ENCODE peak calls at places on chromosome 11, in eight cellular contexts. One of them, this sample, is unnamed. For H3K27me3, the result is how much of the 10 kb centered on the place peaks cover.

GRCh38 chr11:65571940-65572339 is 398 bp upstream of the FAM89B start:
- DNase-seq in upper lobe of right lung: no peak
- DNase-seq in neural progenitor cell: peak
- DNase-seq in lung: no peak
- DNase-seq in heart left ventricle: no peak
- DNase-seq in thoracic aorta: no peak
- DNase-seq in fibroblast of lung: no peak
- DNase-seq in body of pancreas: peak
- DNase-seq in this sample: peak

GRCh38 chr11:28618426-28618825 is 510.2 kb downstream of the METTL15 start:
- DNase-seq in upper lobe of right lung: no peak
- DNase-seq in neural progenitor cell: no peak
- DNase-seq in lung: no peak
- DNase-seq in heart left ventricle: no peak
- DNase-seq in thoracic aorta: no peak
- DNase-seq in fibroblast of lung: peak
- DNase-seq in body of pancreas: no peak
- DNase-seq in this sample: peak

GRCh38 chr11:67266424-67267187 is at the start of gene GRK2:
- DNase-seq in upper lobe of right lung: peak
- DNase-seq in neural progenitor cell: peak
- DNase-seq in lung: no peak
- DNase-seq in heart left ventricle: peak
- DNase-seq in thoracic aorta: no peak
- DNase-seq in fibroblast of lung: peak
- DNase-seq in body of pancreas: peak
- DNase-seq in this sample: no peak

GRCh38 chr11:65506770-65507485 is 8.1 kb downstream of the MALAT1 start:
- DNase-seq in upper lobe of right lung: peak
- DNase-seq in neural progenitor cell: peak
- DNase-seq in lung: no peak
- DNase-seq in heart left ventricle: no peak
- DNase-seq in thoracic aorta: no peak
- DNase-seq in fibroblast of lung: no peak
- DNase-seq in body of pancreas: peak
- DNase-seq in this sample: peak

GRCh38 chr11:18757742-18758294 is 31.8 kb upstream of the IGSF22 start:
- DNase-seq in upper lobe of right lung: no peak
- DNase-seq in neural progenitor cell: no peak
- DNase-seq in lung: no peak
- DNase-seq in heart left ventricle: no peak
- DNase-seq in thoracic aorta: no peak
- DNase-seq in fibroblast of lung: peak
- DNase-seq in body of pancreas: no peak
- DNase-seq in this sample: no peak

GRCh38 chr11:67673358-67673757 is 1.1 kb downstream of the ALDH3B2 start:
- DNase-seq in upper lobe of right lung: peak
- DNase-seq in neural progenitor cell: no peak
- DNase-seq in lung: no peak
- DNase-seq in heart left ventricle: no peak
- DNase-seq in thoracic aorta: no peak
- DNase-seq in fibroblast of lung: no peak
- DNase-seq in body of pancreas: no peak
- DNase-seq in this sample: no peak

GRCh38 chr11:93585758-93586157 is 42.6 kb upstream of the SMCO4 start:
- DNase-seq in upper lobe of right lung: no peak
- DNase-seq in neural progenitor cell: peak
- DNase-seq in lung: no peak
- DNase-seq in heart left ventricle: no peak
- DNase-seq in thoracic aorta: no peak
- DNase-seq in fibroblast of lung: peak
- DNase-seq in body of pancreas: peak
- DNase-seq in this sample: peak

GRCh38 chr11:65478411-65479183 is 20.2 kb upstream of the MALAT1 start:
- DNase-seq in upper lobe of right lung: peak
- DNase-seq in neural progenitor cell: peak
- DNase-seq in lung: peak
- DNase-seq in heart left ventricle: peak
- DNase-seq in thoracic aorta: no peak
- DNase-seq in fibroblast of lung: peak
- DNase-seq in body of pancreas: peak
- DNase-seq in this sample: no peak

GRCh38 chr11:64767344-64768299 is 7.8 kb upstream of the PYGM start:
- DNase-seq in upper lobe of right lung: peak
- DNase-seq in neural progenitor cell: peak
- DNase-seq in lung: peak
- DNase-seq in heart left ventricle: peak
- DNase-seq in thoracic aorta: peak
- DNase-seq in fibroblast of lung: peak
- DNase-seq in body of pancreas: peak
- DNase-seq in this sample: peak

GRCh38 chr11:35077709-35078695 is 61.0 kb upstream of the CD44 start:
- DNase-seq in upper lobe of right lung: no peak
- DNase-seq in neural progenitor cell: no peak
- DNase-seq in lung: no peak
- DNase-seq in heart left ventricle: no peak
- DNase-seq in thoracic aorta: no peak
- DNase-seq in fibroblast of lung: peak
- DNase-seq in body of pancreas: no peak
- DNase-seq in this sample: peak

GRCh38 chr11:111387318-111387863 is 8.3 kb upstream of the POU2AF1 start:
- DNase-seq in upper lobe of right lung: peak
- DNase-seq in neural progenitor cell: no peak
- DNase-seq in lung: peak
- DNase-seq in heart left ventricle: no peak
- DNase-seq in thoracic aorta: no peak
- DNase-seq in fibroblast of lung: no peak
- DNase-seq in body of pancreas: peak
- DNase-seq in this sample: no peak

GRCh38 chr11:120137611-120138521 is at the start of gene TRIM29:
- DNase-seq in upper lobe of right lung: peak
- DNase-seq in neural progenitor cell: no peak
- DNase-seq in lung: peak
- DNase-seq in heart left ventricle: no peak
- DNase-seq in thoracic aorta: no peak
- DNase-seq in fibroblast of lung: no peak
- DNase-seq in body of pancreas: peak
- DNase-seq in this sample: peak

GRCh38 chr11:133934599-133935550 is 21.9 kb downstream of the IGSF9B start:
- DNase-seq in upper lobe of right lung: no peak
- DNase-seq in neural progenitor cell: peak
- DNase-seq in lung: no peak
- DNase-seq in heart left ventricle: peak
- DNase-seq in thoracic aorta: no peak
- DNase-seq in fibroblast of lung: peak
- DNase-seq in body of pancreas: no peak
- DNase-seq in this sample: peak

DNA sequence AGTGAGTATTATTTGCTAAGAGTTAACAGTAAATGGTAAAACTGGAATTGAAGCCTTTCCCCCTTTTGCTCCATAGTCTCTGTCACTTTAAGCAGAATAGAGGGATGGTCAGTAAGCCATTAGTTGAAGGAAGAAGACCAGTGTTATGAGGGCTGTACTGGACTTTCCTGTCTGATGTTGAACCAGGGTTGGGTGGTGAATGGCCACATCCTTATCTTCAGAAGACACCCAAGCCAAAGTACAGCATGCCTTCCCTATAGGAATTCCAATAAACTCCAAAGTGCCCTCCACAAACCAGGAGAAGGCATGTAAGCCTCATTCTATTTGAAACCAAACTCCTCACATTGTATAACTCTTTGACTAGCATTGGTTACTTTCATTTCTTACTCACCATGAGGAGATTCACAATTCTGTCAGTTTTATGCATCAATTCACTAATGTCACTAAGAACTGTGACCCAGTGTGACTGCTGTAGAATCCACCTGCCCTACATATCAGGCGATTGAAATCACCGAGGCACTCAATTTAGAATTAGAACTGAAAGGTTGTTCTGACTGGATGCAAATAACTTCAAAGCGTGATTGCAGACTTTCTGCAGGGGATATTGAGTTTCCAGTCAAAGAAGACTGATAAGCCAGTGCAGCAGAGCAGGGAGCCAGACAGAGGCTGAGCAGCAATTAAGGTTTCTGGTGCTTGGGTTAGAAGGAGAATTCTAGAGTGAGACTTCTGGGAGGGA is 107.1 kb upstream of the DDI1 start:
- DNase-seq in upper lobe of right lung: no peak
- DNase-seq in neural progenitor cell: no peak
- DNase-seq in lung: no peak
- DNase-seq in heart left ventricle: no peak
- DNase-seq in thoracic aorta: no peak
- DNase-seq in fibroblast of lung: no peak
- DNase-seq in body of pancreas: no peak
- DNase-seq in this sample: no peak
- H3K4me3 ChIP-seq in upper lobe of right lung: no peak
- H3K4me3 ChIP-seq in neural progenitor cell: no peak
- H3K4me3 ChIP-seq in lung: no peak
- H3K4me3 ChIP-seq in heart left ventricle: no peak
- H3K4me3 ChIP-seq in thoracic aorta: no peak
- H3K4me3 ChIP-seq in fibroblast of lung: no peak
- H3K4me3 ChIP-seq in body of pancreas: no peak
- H3K4me3 ChIP-seq in this sample: no peak

GRCh38 chr11:121418625-121419114 is 33.4 kb upstream of the SORL1 start:
- DNase-seq in upper lobe of right lung: no peak
- DNase-seq in neural progenitor cell: no peak
- DNase-seq in lung: peak
- DNase-seq in heart left ventricle: peak
- DNase-seq in thoracic aorta: no peak
- DNase-seq in fibroblast of lung: no peak
- DNase-seq in body of pancreas: no peak
- DNase-seq in this sample: no peak

GRCh38 chr11:121420398-121420797 is 31.7 kb upstream of the SORL1 start:
- DNase-seq in upper lobe of right lung: no peak
- DNase-seq in neural progenitor cell: no peak
- DNase-seq in lung: no peak
- DNase-seq in heart left ventricle: no peak
- DNase-seq in thoracic aorta: no peak
- DNase-seq in fibroblast of lung: no peak
- DNase-seq in body of pancreas: no peak
- DNase-seq in this sample: no peak

GRCh38 chr11:121419839-121420238 is 32.3 kb upstream of the SORL1 start:
- DNase-seq in upper lobe of right lung: no peak
- DNase-seq in neural progenitor cell: no peak
- DNase-seq in lung: no peak
- DNase-seq in heart left ventricle: no peak
- DNase-seq in thoracic aorta: no peak
- DNase-seq in fibroblast of lung: no peak
- DNase-seq in body of pancreas: no peak
- DNase-seq in this sample: no peak

GRCh38 chr11:121422675-121423074 is 29.4 kb upstream of the SORL1 start:
- DNase-seq in upper lobe of right lung: no peak
- DNase-seq in neural progenitor cell: no peak
- DNase-seq in lung: no peak
- DNase-seq in heart left ventricle: no peak
- DNase-seq in thoracic aorta: no peak
- DNase-seq in fibroblast of lung: no peak
- DNase-seq in body of pancreas: no peak
- DNase-seq in this sample: no peak

GRCh38 chr11:121421149-121421906 is 30.8 kb upstream of the SORL1 start:
- DNase-seq in upper lobe of right lung: no peak
- DNase-seq in neural progenitor cell: no peak
- DNase-seq in lung: no peak
- DNase-seq in heart left ventricle: no peak
- DNase-seq in thoracic aorta: no peak
- DNase-seq in fibroblast of lung: peak
- DNase-seq in body of pancreas: no peak
- DNase-seq in this sample: peak
- TF ChIP-seq CTCF in upper lobe of right lung: no peak
- TF ChIP-seq CTCF in neural progenitor cell: no peak
- TF ChIP-seq CTCF in lung: no peak
- TF ChIP-seq CTCF in heart left ventricle: no peak
- TF ChIP-seq CTCF in thoracic aorta: no peak
- TF ChIP-seq CTCF in fibroblast of lung: no peak
- TF ChIP-seq CTCF in body of pancreas: no peak
- TF ChIP-seq CTCF in this sample: no peak

DNA sequence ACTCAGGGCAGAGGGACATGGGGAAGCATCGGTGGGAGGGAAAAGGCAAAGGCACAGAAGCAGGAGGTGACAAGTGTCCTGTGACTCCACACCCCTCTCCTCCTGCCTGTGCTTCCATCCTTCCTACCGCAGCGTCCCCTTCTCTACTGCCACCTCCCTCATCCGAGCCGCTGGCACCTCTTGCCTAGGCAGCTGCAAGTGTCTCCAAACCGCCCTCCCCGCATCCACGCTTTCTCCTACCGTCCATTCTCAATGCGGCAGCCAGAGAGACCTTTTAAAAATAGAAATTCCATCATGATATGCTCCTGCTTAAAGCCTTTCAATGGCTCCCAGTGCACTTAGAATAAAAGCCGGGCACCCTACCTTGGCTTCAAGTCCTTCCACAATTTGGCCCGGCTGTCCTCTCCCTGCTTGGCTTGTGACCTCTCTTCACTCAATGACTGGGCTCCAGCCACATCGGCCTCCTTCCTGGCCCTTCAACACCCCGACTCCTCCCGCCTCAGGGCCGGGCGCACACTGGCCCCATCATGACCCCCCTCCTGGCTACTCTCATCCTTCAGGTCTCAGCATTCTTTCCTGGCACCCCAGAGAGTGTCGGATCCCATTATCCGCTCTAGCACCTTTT is 16.5 kb downstream of the LRRC10B start:
- DNase-seq in upper lobe of right lung: no peak
- DNase-seq in neural progenitor cell: no peak
- DNase-seq in lung: no peak
- DNase-seq in heart left ventricle: peak
- DNase-seq in thoracic aorta: no peak
- DNase-seq in fibroblast of lung: no peak
- DNase-seq in body of pancreas: no peak
- DNase-seq in this sample: no peak
- H3K27me3 ChIP-seq in upper lobe of right lung: under half
- H3K27me3 ChIP-seq in neural progenitor cell: under half
- H3K27me3 ChIP-seq in lung: under half
- H3K27me3 ChIP-seq in heart left ventricle: under half
- H3K27me3 ChIP-seq in thoracic aorta: under half
- H3K27me3 ChIP-seq in fibroblast of lung: under half
- H3K27me3 ChIP-seq in body of pancreas: under half
- H3K27me3 ChIP-seq in this sample: under half

GRCh38 chr11:131370901-131371790 is 731 bp downstream of the NTM start:
- DNase-seq in upper lobe of right lung: no peak
- DNase-seq in neural progenitor cell: no peak
- DNase-seq in lung: no peak
- DNase-seq in heart left ventricle: no peak
- DNase-seq in thoracic aorta: no peak
- DNase-seq in fibroblast of lung: no peak
- DNase-seq in body of pancreas: no peak
- DNase-seq in this sample: no peak

GRCh38 chr11:131370090-131370751 is at the start of gene NTM:
- DNase-seq in upper lobe of right lung: no peak
- DNase-seq in neural progenitor cell: peak
- DNase-seq in lung: peak
- DNase-seq in heart left ventricle: peak
- DNase-seq in thoracic aorta: no peak
- DNase-seq in fibroblast of lung: peak
- DNase-seq in body of pancreas: peak
- DNase-seq in this sample: peak

GRCh38 chr11:131372243-131372930 is 2.0 kb downstream of the NTM start:
- DNase-seq in upper lobe of right lung: no peak
- DNase-seq in neural progenitor cell: no peak
- DNase-seq in lung: no peak
- DNase-seq in heart left ventricle: no peak
- DNase-seq in thoracic aorta: no peak
- DNase-seq in fibroblast of lung: no peak
- DNase-seq in body of pancreas: no peak
- DNase-seq in this sample: no peak

GRCh38 chr11:131373326-131373725 is 2.9 kb downstream of the NTM start:
- DNase-seq in upper lobe of right lung: no peak
- DNase-seq in neural progenitor cell: peak
- DNase-seq in lung: no peak
- DNase-seq in heart left ventricle: no peak
- DNase-seq in thoracic aorta: no peak
- DNase-seq in fibroblast of lung: no peak
- DNase-seq in body of pancreas: no peak
- DNase-seq in this sample: no peak

GRCh38 chr11:131371791-131372104 is 1.3 kb downstream of the NTM start:
- DNase-seq in upper lobe of right lung: no peak
- DNase-seq in neural progenitor cell: no peak
- DNase-seq in lung: no peak
- DNase-seq in heart left ventricle: no peak
- DNase-seq in thoracic aorta: no peak
- DNase-seq in fibroblast of lung: no peak
- DNase-seq in body of pancreas: no peak
- DNase-seq in this sample: no peak
- H3K4me3 ChIP-seq in upper lobe of right lung: no peak
- H3K4me3 ChIP-seq in neural progenitor cell: no peak
- H3K4me3 ChIP-seq in lung: no peak
- H3K4me3 ChIP-seq in heart left ventricle: no peak
- H3K4me3 ChIP-seq in thoracic aorta: no peak
- H3K4me3 ChIP-seq in fibroblast of lung: no peak
- H3K4me3 ChIP-seq in body of pancreas: no peak
- H3K4me3 ChIP-seq in this sample: no peak